ENCODE peak calls at places on chromosomes 3 and 15, in ten cellular contexts. W is BJ; Q is EL; M is mesendoderm; L is stimulated activated naive B cell treated with anti-CD40 and anti-IgM and Interleukin-4, amounts not matched to agents 10 μg/mL and 1 μg/mL and 100 μg/mL, for 72 hours; D is GM19239; R is T-cell; E is HCT116; J is C1 segment of cervical spinal cord; K is AG09319. B is an unnamed sample.

GRCh38 chr15:94083467-94083991 is 147.8 kb upstream of the MCTP2 start:
- DNase-seq in R (no peak), W (peak; percentile 5), K (no peak), E (no peak), J (no peak), D (no peak), Q (peak; percentile 2), M (peak; percentile 5), L (no peak), B (no peak)

GRCh38 chr15:40594429-40594836 is 384 bp downstream of the KNL1 start:
- DNase-seq in J (no peak), Q (peak; percentile 67), M (no peak), K (no peak), W (peak; percentile 6), R (no peak), E (peak; percentile 26), D (peak; percentile 19), L (no peak), B (no peak)

GRCh38 chr3:104102386-104102785 is 1264.3 kb upstream of the ALCAM start:
- DNase-seq in D (peak; percentile 6), Q (peak; percentile 60), J (peak; percentile 10), R (no peak), K (peak; percentile 2), W (no peak), L (peak; percentile 22), E (peak; percentile 45), M (peak; percentile 79), B (no peak)

GRCh38 chr3:107681385-107681784 is 158.6 kb downstream of the BBX start:
- DNase-seq in Q (no peak), E (no peak), R (no peak), W (no peak), L (no peak), M (no peak), D (no peak), K (no peak), J (no peak), B (no peak)

GRCh38 chr3:40914475-40914874 is 284.8 kb upstream of the CTNNB1 start:
- DNase-seq in L (no peak), K (no peak), D (no peak), J (no peak), W (no peak), Q (no peak), M (no peak), R (no peak), E (no peak), B (no peak)

GRCh38 chr3:171306631-171307030 is 153.6 kb downstream of the TNIK start:
- DNase-seq in W (peak; percentile 85), J (peak; percentile 46), M (no peak), L (no peak), E (no peak), Q (peak; percentile 91), K (peak; percentile 80), R (no peak), D (no peak), B (no peak)

GRCh38 chr3:9793161-9793781 is 389 bp downstream of the ARPC4 start:
- DNase-seq in Q (peak; percentile 52), D (no peak), K (no peak), M (peak; percentile 58), J (peak; percentile 56), W (no peak), E (no peak), L (no peak), R (peak; percentile 20), B (no peak)

GRCh38 chr3:53089511-53089910 is 40.7 kb downstream of the RFT1 start:
- DNase-seq in W (no peak), Q (no peak), L (no peak), R (no peak), J (peak; percentile 57), E (no peak), K (no peak), D (no peak), M (no peak), B (no peak)

GRCh38 chr15:62432702-62433398 is 267.8 kb upstream of the C2CD4B start:
- DNase-seq in D (no peak), J (no peak), M (no peak), R (no peak), Q (no peak), E (no peak), L (no peak), W (no peak), K (no peak), B (no peak)

GRCh38 chr3:88076712-88077111 is 17.7 kb downstream of the ZNF654 start:
- DNase-seq in Q (no peak), R (no peak), D (no peak), M (no peak), E (no peak), J (no peak), W (no peak), L (no peak), K (no peak), B (no peak)

GRCh38 chr3:39358302-39358701 is 24.9 kb upstream of the SLC25A38 start:
- DNase-seq in R (no peak), J (no peak), E (no peak), M (no peak), W (no peak), Q (no peak), K (no peak), D (no peak), L (no peak), B (no peak)

GRCh38 chr15:97504031-97504430 is 456.5 kb upstream of the ARRDC4 start:
- DNase-seq in D (no peak), Q (peak; percentile 18), W (no peak), E (no peak), R (no peak), J (no peak), L (no peak), K (no peak), M (peak; percentile 44), B (no peak)

GRCh38 chr3:63824309-63824708 is 5.2 kb downstream of the C3orf49 start:
- DNase-seq in W (no peak), J (no peak), L (no peak), E (no peak), K (no peak), M (no peak), R (no peak), D (no peak), Q (peak; percentile 81), B (no peak)

GRCh38 chr3:27186013-27186412 is 183.2 kb downstream of the NEK10 start:
- DNase-seq in K (no peak), Q (no peak), D (no peak), J (no peak), W (no peak), E (no peak), R (no peak), M (no peak), L (no peak), B (no peak)

GRCh38 chr15:95674031-95674430 is 656.5 kb upstream of the NR2F2 start:
- DNase-seq in M (no peak), K (no peak), W (no peak), R (no peak), Q (no peak), E (no peak), J (no peak), D (no peak), L (no peak), B (no peak)

GRCh38 chr3:68943753-68944500 is 11.6 kb upstream of the TAFA4 start:
- DNase-seq in J (no peak), D (no peak), Q (no peak), K (no peak), M (no peak), W (no peak), L (no peak), R (no peak), E (no peak), B (no peak)

GRCh38 chr15:75966073-75966472 is 46.2 kb downstream of the NRG4 start:
- DNase-seq in R (no peak), J (no peak), K (peak; percentile 19), E (no peak), Q (peak; percentile 64), W (peak; percentile 25), L (no peak), D (no peak), M (no peak), B (no peak)

GRCh38 chr3:174986685-174987084 is 127.6 kb downstream of the NAALADL2 start:
- DNase-seq in M (no peak), D (no peak), R (no peak), W (no peak), K (no peak), J (no peak), L (no peak), E (no peak), Q (peak; percentile 16), B (no peak)

GRCh38 chr3:57864853-57865252 is 108.7 kb downstream of the SLMAP start:
- DNase-seq in Q (peak; percentile 23), K (no peak), M (peak; percentile 10), J (no peak), E (no peak), L (no peak), W (no peak), D (no peak), R (no peak), B (no peak)

GRCh38 chr15:85615930-85616329 is 178.8 kb downstream of the KLHL25 start:
- DNase-seq in L (no peak), W (no peak), R (peak; percentile 12), Q (peak; percentile 54), J (no peak), K (no peak), M (peak; percentile 78), D (peak; percentile 36), E (peak; percentile 6), B (no peak)

GRCh38 chr3:194930439-194931204 is 244.9 kb downstream of the FAM43A start:
- DNase-seq in J (peak; percentile 35), L (no peak), Q (peak; percentile 92), K (no peak), D (no peak), E (no peak), R (no peak), W (peak; percentile 63), M (peak; percentile 77), B (no peak)

GRCh38 chr3:157088506-157089454 is 71.2 kb downstream of the CCNL1 start:
- DNase-seq in W (peak; percentile 69), K (peak; percentile 89), E (peak; percentile 78), D (peak; percentile 74), Q (peak; percentile 91), J (no peak), L (peak; percentile 95), M (peak; percentile 96), R (peak; percentile 91), B (no peak)

GRCh38 chr15:68786753-68787152 is 33.9 kb downstream of the ANP32A start:
- DNase-seq in M (no peak), J (no peak), R (no peak), E (no peak), W (no peak), D (no peak), L (no peak), Q (peak; percentile 18), K (no peak), B (no peak)

GRCh38 chr3:157115069-157116006 is 44.6 kb downstream of the CCNL1 start:
- DNase-seq in W (no peak), D (no peak), R (no peak), K (no peak), J (no peak), L (no peak), E (no peak), M (peak; percentile 67), Q (peak; percentile 34), B (no peak)

GRCh38 chr3:136276049-136276755 is 26.1 kb downstream of the PCCB start:
- DNase-seq in R (no peak), E (no peak), W (no peak), J (no peak), K (no peak), Q (no peak), D (no peak), M (peak; percentile 23), L (no peak), B (no peak)

GRCh38 chr15:66959066-66959465 is 106.3 kb upstream of the SMAD3 start:
- DNase-seq in K (no peak), M (no peak), Q (no peak), L (no peak), E (no peak), D (no peak), R (no peak), W (no peak), J (no peak), B (no peak)

GRCh38 chr15:81253846-81254245 is 57.2 kb downstream of the IL16 start:
- DNase-seq in K (no peak), Q (no peak), J (no peak), D (no peak), R (no peak), E (no peak), W (no peak), L (no peak), M (no peak), B (no peak)

GRCh38 chr3:10467904-10468610 is 37.3 kb downstream of the ATP2B2 start:
- DNase-seq in Q (no peak), D (no peak), W (no peak), L (no peak), J (no peak), M (no peak), K (no peak), E (no peak), R (no peak), B (no peak)